ENCODE peak calls at places on chromosomes 1 and 21, in six cellular contexts. H, L, X, P, J and A are unnamed samples.

GRCh38 chr1:84869750-84870149 is 23.3 kb downstream of the LPAR3 start:
- DNase-seq in H (no peak), L (no peak), X (no peak), P (no peak), J (no peak), A (no peak)

GRCh38 chr1:23801338-23801748 is 789 bp upstream of the GALE start:
- DNase-seq in H (no peak), L (no peak), X (no peak), P (no peak), J (peak; percentile 35), A (no peak)

GRCh38 chr21:39388038-39388810 is 39.3 kb upstream of the HMGN1 start:
- DNase-seq in H (peak; percentile 89), L (peak; percentile 79), X (peak; percentile 86), P (peak; percentile 83), J (peak; percentile 98), A (peak; percentile 89)

GRCh38 chr1:23103001-23103879 is 65.4 kb downstream of the LUZP1 start:
- DNase-seq in H (no peak), L (no peak), X (no peak), P (no peak), J (no peak), A (no peak)

GRCh38 chr1:149942207-149942606 is 5.5 kb upstream of the MTMR11 start:
- DNase-seq in H (no peak), L (no peak), X (peak; percentile 30), P (no peak), J (peak; percentile 53), A (no peak)

GRCh38 chr1:211910136-211910884 is 79.7 kb upstream of the LPGAT1 start:
- DNase-seq in H (no peak), L (no peak), X (no peak), P (no peak), J (no peak), A (no peak)

GRCh38 chr1:191685669-191686068 is 472.6 kb upstream of the RGS18 start:
- DNase-seq in H (no peak), L (no peak), X (no peak), P (no peak), J (no peak), A (no peak)

GRCh38 chr1:58456470-58456869 is 90.1 kb downstream of the OMA1 start:
- DNase-seq in H (no peak), L (no peak), X (no peak), P (no peak), J (no peak), A (no peak)

GRCh38 chr1:183051546-183051945 is 28.3 kb downstream of the LAMC1 start:
- DNase-seq in H (no peak), L (no peak), X (peak; percentile 68), P (no peak), J (no peak), A (no peak)

GRCh38 chr1:27356628-27357280 is 10.0 kb downstream of the MAP3K6 start:
- DNase-seq in H (no peak), L (peak; percentile 18), X (no peak), P (no peak), J (peak; percentile 64), A (peak; percentile 18)

GRCh38 chr1:63612971-63613370 is 19.8 kb downstream of the PGM1 start:
- DNase-seq in H (no peak), L (no peak), X (no peak), P (no peak), J (no peak), A (no peak)

GRCh38 chr1:65344171-65344570 is 34.8 kb downstream of the DNAJC6 start:
- DNase-seq in H (no peak), L (no peak), X (no peak), P (no peak), J (no peak), A (no peak)

GRCh38 chr1:54051936-54052469 is 1.0 kb downstream of the TMEM59 start:
- DNase-seq in H (no peak), L (no peak), X (peak; percentile 1), P (no peak), J (no peak), A (no peak)

GRCh38 chr21:37437376-37438080 is 71.0 kb downstream of the DYRK1A start:
- DNase-seq in H (no peak), L (no peak), X (no peak), P (no peak), J (no peak), A (no peak)

GRCh38 chr1:178275553-178275952 is 181.6 kb downstream of the RASAL2 start:
- DNase-seq in H (no peak), L (no peak), X (no peak), P (no peak), J (no peak), A (no peak)

GRCh38 chr1:201421041-201421440 is 489 bp downstream of the TNNI1 start:
- DNase-seq in H (no peak), L (no peak), X (no peak), P (no peak), J (no peak), A (no peak)

GRCh38 chr21:36788116-36788515 is 89.2 kb downstream of the SIM2 start:
- DNase-seq in H (no peak), L (no peak), X (peak; percentile 4), P (no peak), J (no peak), A (no peak)

GRCh38 chr1:208445710-208446702 is 201.8 kb upstream of the PLXNA2 start:
- DNase-seq in H (no peak), L (no peak), X (no peak), P (no peak), J (no peak), A (no peak)

GRCh38 chr1:201461783-201462441 is 7.1 kb downstream of the PHLDA3 start:
- DNase-seq in H (no peak), L (no peak), X (no peak), P (no peak), J (no peak), A (no peak)

GRCh38 chr1:223228931-223229528 is 86.0 kb upstream of the TLR5 start:
- DNase-seq in H (no peak), L (no peak), X (no peak), P (no peak), J (no peak), A (no peak)

GRCh38 chr1:32791881-32792280 is 25.3 kb downstream of the YARS1 start:
- DNase-seq in H (no peak), L (no peak), X (no peak), P (no peak), J (no peak), A (no peak)

GRCh38 chr1:31815307-31815645 is 546 bp downstream of the SPOCD1 start:
- DNase-seq in H (no peak), L (no peak), X (no peak), P (no peak), J (no peak), A (no peak)